ENCODE peak calls at places on chromosome 2, in ten cellular contexts. W is ELR, O is GM12865, G is GM18507, J is GM19239, V is esophagus muscularis mucosa, H is NCI-H1417, X is germinal center, Q is ACHN, M is 8988T. F is an unnamed sample.
A peak's percentile ranks its signal among the peaks of the same experiment; 100 is the strongest.

GRCh38 chr2:182038579-182038978 is 52.9 kb downstream of the PPP1R1C start:
- DNase-seq in W (peak; percentile 82), O (no peak), Q (peak; percentile 59), G (no peak), X (no peak), V (no peak), J (no peak), H (no peak), M (no peak), F (peak; percentile 75)

GRCh38 chr2:28593356-28593755 is 97.5 kb downstream of the PLB1 start:
- DNase-seq in V (no peak), G (no peak), X (no peak), W (no peak), O (no peak), J (no peak), Q (no peak), M (no peak), H (no peak), F (no peak)

GRCh38 chr2:190327995-190328394 is 8.4 kb upstream of the HIBCH start:
- DNase-seq in X (no peak), Q (no peak), G (no peak), O (no peak), J (no peak), W (no peak), V (no peak), H (no peak), M (no peak), F (no peak)

GRCh38 chr2:149070681-149071355 is 32.3 kb downstream of the LYPD6B start:
- DNase-seq in J (no peak), G (no peak), Q (no peak), X (no peak), W (no peak), V (no peak), O (no peak), H (peak; percentile 45), M (no peak), F (no peak)

GRCh38 chr2:63465633-63466032 is 122.6 kb downstream of the WDPCP start:
- DNase-seq in W (no peak), X (no peak), M (no peak), Q (no peak), G (no peak), H (no peak), V (no peak), J (no peak), O (no peak), F (peak; percentile 45)

GRCh38 chr2:60306231-60306861 is 247.1 kb downstream of the BCL11A start:
- DNase-seq in X (no peak), O (no peak), G (no peak), V (no peak), W (no peak), Q (no peak), J (no peak), M (no peak), H (peak; percentile 19), F (no peak)

GRCh38 chr2:147939313-147939712 is 81.2 kb downstream of the ORC4 start:
- DNase-seq in J (no peak), H (no peak), M (no peak), Q (no peak), G (no peak), X (no peak), W (no peak), O (no peak), V (no peak), F (peak; percentile 4)

GRCh38 chr2:175557810-175558377 is 376.4 kb upstream of the ATP5MC3 start:
- DNase-seq in O (no peak), W (no peak), Q (no peak), X (no peak), J (no peak), M (no peak), H (peak; percentile 8), G (no peak), V (peak; percentile 88), F (no peak)

GRCh38 chr2:53958443-53958842 is 12.3 kb downstream of the PSME4 start:
- DNase-seq in W (no peak), V (no peak), J (no peak), X (no peak), Q (no peak), O (no peak), H (no peak), M (no peak), G (no peak), F (no peak)

GRCh38 chr2:19348692-19349091 is 9.7 kb downstream of the OSR1 start:
- DNase-seq in J (no peak), X (no peak), W (no peak), O (no peak), V (no peak), H (no peak), Q (no peak), G (no peak), M (no peak), F (no peak)

GRCh38 chr2:111139637-111140317 is 19.1 kb downstream of the BCL2L11 start:
- DNase-seq in V (no peak), X (no peak), O (no peak), G (no peak), H (no peak), Q (no peak), J (no peak), M (no peak), W (no peak), F (no peak)

GRCh38 chr2:18896106-18896505 is 306.7 kb upstream of the NT5C1B start:
- DNase-seq in Q (no peak), G (no peak), X (no peak), J (no peak), V (no peak), M (no peak), H (no peak), O (no peak), W (no peak), F (no peak)

GRCh38 chr2:170271340-170271739 is 93.4 kb downstream of the MYO3B start:
- DNase-seq in J (no peak), X (no peak), W (no peak), V (no peak), G (no peak), M (no peak), Q (no peak), H (peak; percentile 13), O (no peak), F (no peak)

GRCh38 chr2:181106789-181107418 is 126.5 kb downstream of the UBE2E3 start:
- DNase-seq in V (no peak), O (peak; percentile 93), H (peak; percentile 51), J (peak; percentile 28), W (peak; percentile 95), Q (peak; percentile 73), G (peak; percentile 20), M (no peak), X (no peak), F (peak; percentile 98)

GRCh38 chr2:6784299-6784698 is 81.4 kb downstream of the CMPK2 start:
- DNase-seq in W (no peak), V (no peak), O (no peak), X (no peak), M (no peak), Q (no peak), J (no peak), G (no peak), H (no peak), F (peak; percentile 21)

GRCh38 chr2:63698825-63699548 is 110.2 kb downstream of the MDH1 start:
- DNase-seq in M (peak; percentile 31), V (no peak), W (peak; percentile 90), X (peak; percentile 27), H (peak; percentile 73), O (peak; percentile 55), Q (peak; percentile 73), J (no peak), G (no peak), F (peak; percentile 77)

GRCh38 chr2:16973586-16974274 is 308.1 kb upstream of the CYRIA start:
- DNase-seq in G (no peak), W (no peak), M (no peak), V (no peak), O (no peak), H (no peak), X (no peak), Q (no peak), J (no peak), F (peak; percentile 53)

GRCh38 chr2:102109016-102109415 is 33.5 kb upstream of the IL1R1 start:
- DNase-seq in V (no peak), W (no peak), G (no peak), J (no peak), H (no peak), O (no peak), Q (no peak), M (no peak), X (no peak), F (peak; percentile 52)

GRCh38 chr2:214019229-214019972 is 391.5 kb upstream of the VWC2L start:
- DNase-seq in H (no peak), Q (peak; percentile 86), V (no peak), G (no peak), W (peak; percentile 99), X (no peak), M (no peak), J (no peak), O (no peak), F (peak; percentile 97)

F was measured in iris pigment epithelial cell.